ENCODE peak calls at places on chromosomes 4 and X, in eight cellular contexts. O is HFF-Myc; M is HCT116; P is endothelial cell; K is GM06990; Y is lower leg skin; L is mesothelial cell of epicardium; V is CD4-positive, alpha-beta T cell. B is an unnamed sample.

GRCh38 chr4:186024637-186025320 is 44.2 kb upstream of the TLR3 start:
- DNase-seq in V (no peak), P (no peak), O (no peak), M (no peak), Y (no peak), L (no peak), K (no peak), B (no peak)

GRCh38 chr4:24607338-24607737 is 23.0 kb upstream of the DHX15 start:
- DNase-seq in L (no peak), Y (no peak), O (no peak), K (no peak), M (no peak), V (no peak), P (no peak), B (no peak)

GRCh38 chr4:7430368-7430964 is 4.3 kb downstream of the PSAPL1 start:
- DNase-seq in O (no peak), M (peak; percentile 2), L (peak; percentile 61), V (no peak), Y (no peak), K (no peak), P (no peak), B (no peak)

GRCh38 chrX:136711147-136711546 is 63.2 kb downstream of the CD40LG start:
- DNase-seq in K (no peak), V (no peak), P (peak; percentile 24), Y (no peak), M (no peak), L (no peak), O (no peak), B (no peak)

GRCh38 chrX:40479777-40480318 is 100.9 kb upstream of the ATP6AP2 start:
- DNase-seq in O (no peak), P (no peak), M (no peak), Y (no peak), V (no peak), L (no peak), K (no peak), B (no peak)

GRCh38 chr4:110109455-110109854 is 89.0 kb downstream of the ELOVL6 start:
- DNase-seq in M (no peak), L (no peak), P (no peak), K (no peak), V (no peak), O (no peak), Y (no peak), B (no peak)

GRCh38 chrX:13646154-13646549 is 6.8 kb upstream of the TCEANC start:
- DNase-seq in O (peak; percentile 30), Y (no peak), V (no peak), M (peak; percentile 24), P (peak; percentile 50), L (peak; percentile 49), K (no peak), B (no peak)

GRCh38 chrX:39670281-39670680 is 427.5 kb downstream of the BCOR start:
- DNase-seq in V (no peak), Y (no peak), K (no peak), L (no peak), O (no peak), P (no peak), M (no peak), B (no peak)

GRCh38 chr4:139933541-139933940 is 220.4 kb downstream of the MAML3 start:
- DNase-seq in Y (no peak), L (no peak), V (no peak), O (no peak), K (no peak), P (no peak), M (no peak), B (no peak)

GRCh38 chr4:184514121-184514988 is 40.0 kb upstream of the IRF2 start:
- DNase-seq in P (no peak), O (peak; percentile 31), K (peak; percentile 75), M (no peak), Y (peak; percentile 55), V (no peak), L (no peak), B (peak; percentile 76)

GRCh38 chrX:38973327-38973726 is 172.1 kb downstream of the MID1IP1 start:
- DNase-seq in P (no peak), O (no peak), L (no peak), M (no peak), Y (no peak), V (no peak), K (no peak), B (no peak)

GRCh38 chr4:14857475-14857874 is 144.8 kb upstream of the CPEB2 start:
- DNase-seq in P (no peak), M (no peak), K (no peak), O (no peak), L (no peak), Y (no peak), V (no peak), B (no peak)

GRCh38 chr4:101200561-101200960 is 146.8 kb downstream of the PPP3CA start:
- DNase-seq in O (peak; percentile 72), M (peak; percentile 86), P (no peak), K (no peak), L (no peak), Y (no peak), V (no peak), B (peak; percentile 60)

GRCh38 chr4:37995981-37996770 is 36.0 kb downstream of the PTTG2 start:
- DNase-seq in L (no peak), O (no peak), V (no peak), P (no peak), K (no peak), M (no peak), Y (no peak), B (no peak)

GRCh38 chr4:143374771-143375170 is 38.1 kb downstream of the GAB1 start:
- DNase-seq in P (no peak), O (no peak), L (no peak), M (no peak), V (no peak), K (no peak), Y (no peak), B (no peak)

GRCh38 chr4:143372093-143372915 is 35.6 kb downstream of the GAB1 start:
- DNase-seq in P (no peak), Y (no peak), V (no peak), O (no peak), M (no peak), L (no peak), K (peak; percentile 40), B (no peak)

GRCh38 chr4:143377635-143378099 is 41.0 kb downstream of the GAB1 start:
- DNase-seq in Y (no peak), V (no peak), L (no peak), P (no peak), O (no peak), K (peak; percentile 71), M (no peak), B (no peak)

GRCh38 chr4:143380651-143381050 is 44.0 kb downstream of the GAB1 start:
- DNase-seq in V (no peak), O (no peak), P (no peak), M (no peak), K (no peak), Y (no peak), L (no peak), B (no peak)

DNA sequence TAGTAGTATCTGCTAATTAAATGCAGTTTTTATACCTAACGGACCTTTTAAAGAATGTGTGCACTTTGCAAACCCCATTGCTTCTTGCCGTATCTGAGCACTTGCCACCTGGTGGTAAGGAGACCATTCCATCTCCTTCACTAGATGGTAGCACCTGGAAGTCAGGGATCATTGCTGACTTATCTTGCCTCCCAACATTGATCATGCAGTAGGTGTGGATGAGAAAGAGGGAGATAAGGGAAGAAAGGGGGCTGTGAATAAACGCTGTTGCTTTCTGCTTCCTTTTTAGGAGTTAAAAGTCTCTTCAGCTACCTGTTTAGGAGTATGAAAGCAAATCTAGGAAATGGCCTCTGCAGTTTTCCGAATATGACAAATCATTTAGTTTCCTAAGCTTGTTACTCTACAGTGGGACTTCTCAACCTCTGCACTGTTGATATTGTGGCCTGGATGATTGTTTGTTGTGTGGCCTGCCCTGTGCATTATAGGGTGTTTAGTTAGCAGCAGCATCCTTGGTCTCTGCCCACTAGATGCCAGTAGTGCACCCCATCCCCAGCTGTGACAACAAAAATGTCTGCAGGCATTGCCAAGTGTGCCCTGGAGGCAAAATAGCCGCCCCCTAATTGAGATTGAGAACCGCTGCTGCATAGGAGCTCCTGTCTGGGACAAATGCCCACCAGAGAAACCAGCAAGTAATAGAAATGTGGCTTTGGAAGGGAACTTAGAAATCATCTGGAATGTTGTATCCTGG is 38.8 kb downstream of the GAB1 start:
- DNase-seq in P (peak; percentile 26), L (no peak), O (no peak), K (no peak), Y (no peak), V (no peak), M (peak; percentile 6), B (no peak)
- TF ChIP-seq CTCF in P (no peak), L (no peak), O (peak; percentile 60), K (peak; percentile 81), Y (no peak), V (no peak), M (peak; percentile 50), B (peak; percentile 35)

GRCh38 chrX:130393451-130394074 is 8.1 kb upstream of the GPR119 start:
- DNase-seq in Y (no peak), M (peak; percentile 18), L (no peak), P (peak; percentile 50), K (no peak), O (peak; percentile 15), V (no peak), B (no peak)
- TF ChIP-seq CTCF in Y (no peak), M (peak; percentile 62), L (no peak), P (no peak), K (peak; percentile 68), O (peak; percentile 66), V (peak; percentile 12), B (peak; percentile 31)

DNA sequence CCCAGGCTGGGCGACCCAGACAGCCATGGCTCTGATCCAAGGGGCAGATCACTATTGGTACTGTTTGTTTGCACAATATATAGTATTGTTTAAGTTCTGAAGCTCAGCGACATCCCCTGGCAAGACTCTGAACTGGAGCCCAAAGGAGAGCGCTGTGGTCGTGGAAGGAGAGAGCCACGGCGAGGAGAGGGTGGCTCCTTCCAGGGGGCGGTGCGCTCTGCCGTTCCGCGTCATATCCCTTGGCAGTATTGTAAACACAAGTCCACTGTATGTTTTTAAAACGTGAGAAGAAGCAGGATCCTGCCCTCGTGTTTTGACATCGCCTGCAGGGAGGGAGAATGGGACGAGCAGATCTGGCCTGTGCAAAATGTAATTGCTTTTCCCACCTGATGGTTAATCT is 185.5 kb downstream of the RAB28 start:
- DNase-seq in M (no peak), V (no peak), O (no peak), P (no peak), L (no peak), Y (no peak), K (no peak), B (no peak)
- TF ChIP-seq CTCF in M (no peak), V (no peak), O (no peak), P (no peak), L (no peak), Y (no peak), K (no peak), B (no peak)

GRCh38 chr4:152536545-152537182 is 772 bp upstream of the FBXW7 start:
- DNase-seq in L (no peak), P (no peak), K (no peak), V (peak; percentile 76), O (no peak), Y (no peak), M (peak; percentile 7), B (peak; percentile 62)

GRCh38 chr4:152540941-152541340 is 5.0 kb upstream of the FBXW7 start:
- DNase-seq in O (no peak), V (no peak), K (no peak), M (no peak), P (no peak), Y (no peak), L (no peak), B (no peak)

GRCh38 chr4:152537881-152538280 is 2.0 kb upstream of the FBXW7 start:
- DNase-seq in L (no peak), O (no peak), P (no peak), V (no peak), M (no peak), Y (no peak), K (no peak), B (no peak)

GRCh38 chr4:152539556-152540292 is 3.8 kb upstream of the FBXW7 start:
- DNase-seq in O (no peak), K (no peak), L (no peak), M (no peak), P (no peak), Y (no peak), V (no peak), B (no peak)

GRCh38 chr4:152540293-152540674 is 4.4 kb upstream of the FBXW7 start:
- DNase-seq in V (no peak), L (no peak), Y (no peak), M (no peak), P (no peak), O (no peak), K (peak; percentile 43), B (no peak)
- TF ChIP-seq CTCF in V (no peak), L (no peak), Y (no peak), M (no peak), P (no peak), O (no peak), K (peak; percentile 29), B (no peak)

B was measured in CD14-positive monocyte.